ENCODE peak calls at places on chromosome 10, in ten cellular contexts. Q, Z, E, O, U, C, X, F, W and L are unnamed samples.
A peak's percentile ranks its signal among the peaks of the same experiment; 100 is the strongest.

GRCh38 chr10:24184455-24184854 is 24.5 kb upstream of the KIAA1217 start:
- DNase-seq in Q (no peak), Z (no peak), E (no peak), O (no peak), U (no peak), C (no peak), X (no peak), F (no peak), W (no peak), L (no peak)

GRCh38 chr10:24912214-24912613 is 40.2 kb downstream of the PRTFDC1 start:
- DNase-seq in Q (peak; percentile 44), Z (peak; percentile 50), E (no peak), O (no peak), U (no peak), C (no peak), X (no peak), F (no peak), W (no peak), L (no peak)

GRCh38 chr10:112835933-112836564 is 114.0 kb upstream of the TCF7L2 start:
- DNase-seq in Q (no peak), Z (no peak), E (no peak), O (no peak), U (peak; percentile 17), C (peak; percentile 39), X (no peak), F (no peak), W (no peak), L (no peak)

GRCh38 chr10:69800109-69800508 is 1.6 kb upstream of the COL13A1 start:
- DNase-seq in Q (peak; percentile 57), Z (peak; percentile 76), E (peak; percentile 74), O (peak; percentile 62), U (peak; percentile 37), C (no peak), X (peak; percentile 73), F (peak; percentile 42), W (peak; percentile 29), L (no peak)

GRCh38 chr10:77563638-77564270 is 73.9 kb downstream of the KCNMA1 start:
- DNase-seq in Q (no peak), Z (no peak), E (no peak), O (no peak), U (peak; percentile 31), C (no peak), X (no peak), F (no peak), W (no peak), L (no peak)

GRCh38 chr10:127552446-127552845 is 3.3 kb downstream of the NPS start:
- DNase-seq in Q (no peak), Z (no peak), E (no peak), O (no peak), U (no peak), C (no peak), X (no peak), F (no peak), W (no peak), L (no peak)

GRCh38 chr10:102302611-102303010 is 57.3 kb downstream of the GBF1 start:
- DNase-seq in Q (no peak), Z (peak; percentile 90), E (no peak), O (peak; percentile 54), U (no peak), C (no peak), X (no peak), F (no peak), W (no peak), L (no peak)

GRCh38 chr10:13440709-13441061 is 88.1 kb downstream of the BEND7 start:
- DNase-seq in Q (no peak), Z (no peak), E (peak; percentile 17), O (no peak), U (no peak), C (no peak), X (no peak), F (no peak), W (no peak), L (no peak)

GRCh38 chr10:112344261-112344660 is 29.7 kb upstream of the ACSL5 start:
- DNase-seq in Q (no peak), Z (no peak), E (no peak), O (no peak), U (no peak), C (no peak), X (no peak), F (no peak), W (no peak), L (no peak)

GRCh38 chr10:128835361-128835760 is 631.7 kb upstream of the MGMT start:
- DNase-seq in Q (no peak), Z (no peak), E (no peak), O (no peak), U (no peak), C (no peak), X (no peak), F (no peak), W (no peak), L (no peak)

GRCh38 chr10:45235823-45236222 is 79.6 kb downstream of the OR13A1 start:
- DNase-seq in Q (peak; percentile 10), Z (peak; percentile 75), E (no peak), O (no peak), U (no peak), C (no peak), X (no peak), F (no peak), W (no peak), L (no peak)

GRCh38 chr10:29023678-29024077 is 265.2 kb upstream of the LYZL1 start:
- DNase-seq in Q (peak; percentile 54), Z (peak; percentile 9), E (no peak), O (no peak), U (no peak), C (no peak), X (no peak), F (no peak), W (no peak), L (no peak)
- TF ChIP-seq CTCF in Q (no peak), Z (no peak), E (no peak), O (no peak), U (no peak), C (no peak), X (no peak), F (no peak), W (no peak), L (no peak)

GRCh38 chr10:11853468-11853867 is 30.3 kb downstream of the PROSER2 start:
- DNase-seq in Q (no peak), Z (no peak), E (no peak), O (no peak), U (no peak), C (no peak), X (no peak), F (no peak), W (no peak), L (no peak)
- TF ChIP-seq CTCF in Q (no peak), Z (peak; percentile 17), E (peak; percentile 73), O (peak; percentile 53), U (no peak), C (no peak), X (peak; percentile 20), F (no peak), W (no peak), L (no peak)

GRCh38 chr10:91137011-91137643 is 83.3 kb upstream of the PCGF5 start:
- DNase-seq in Q (no peak), Z (no peak), E (no peak), O (no peak), U (no peak), C (no peak), X (no peak), F (no peak), W (no peak), L (no peak)
- TF ChIP-seq CTCF in Q (no peak), Z (no peak), E (no peak), O (no peak), U (no peak), C (no peak), X (no peak), F (no peak), W (no peak), L (no peak)

DNA sequence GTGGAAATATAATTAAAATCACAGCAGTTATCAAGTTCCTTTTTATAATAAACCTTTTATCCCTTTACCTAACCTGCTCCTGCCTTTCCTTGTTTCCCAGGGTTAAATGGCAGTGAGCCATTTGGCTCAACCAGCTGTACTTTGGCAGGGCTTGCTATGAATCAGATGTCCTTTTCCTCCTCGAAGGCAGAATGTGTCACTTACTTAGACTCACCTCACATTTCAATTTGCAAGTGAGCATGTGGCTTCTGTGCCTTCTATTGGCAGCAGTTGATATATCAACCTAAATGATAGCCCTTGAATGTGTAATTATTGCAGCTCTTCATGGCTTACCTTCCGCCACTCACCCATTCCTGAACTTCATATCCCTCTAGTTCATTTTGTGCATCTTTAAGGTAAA is 301.7 kb downstream of the CSTF2T start:
- DNase-seq in Q (peak; percentile 84), Z (peak; percentile 89), E (no peak), O (peak; percentile 74), U (peak; percentile 80), C (peak; percentile 60), X (no peak), F (peak; percentile 74), W (no peak), L (no peak)
- TF ChIP-seq CTCF in Q (no peak), Z (peak; percentile 4), E (no peak), O (no peak), U (no peak), C (peak; percentile 11), X (no peak), F (no peak), W (no peak), L (no peak)

GRCh38 chr10:80290474-80291220 is 1.2 kb upstream of the MAT1A start:
- DNase-seq in Q (no peak), Z (no peak), E (no peak), O (no peak), U (no peak), C (no peak), X (no peak), F (no peak), W (no peak), L (no peak)

GRCh38 chr10:80284522-80284921 is 4.9 kb downstream of the MAT1A start:
- DNase-seq in Q (no peak), Z (no peak), E (no peak), O (no peak), U (no peak), C (no peak), X (no peak), F (no peak), W (no peak), L (no peak)

GRCh38 chr10:80288849-80289248 is 609 bp downstream of the MAT1A start:
- DNase-seq in Q (no peak), Z (no peak), E (no peak), O (no peak), U (no peak), C (no peak), X (no peak), F (no peak), W (no peak), L (no peak)

GRCh38 chr10:80292607-80293239 is 3.3 kb upstream of the MAT1A start:
- DNase-seq in Q (no peak), Z (no peak), E (no peak), O (no peak), U (no peak), C (no peak), X (no peak), F (no peak), W (no peak), L (no peak)

GRCh38 chr10:80289451-80290287 is at the start of gene MAT1A:
- DNase-seq in Q (no peak), Z (peak; percentile 3), E (no peak), O (peak; percentile 11), U (peak; percentile 77), C (no peak), X (no peak), F (no peak), W (peak; percentile 58), L (no peak)
- TF ChIP-seq CTCF in Q (peak; percentile 10), Z (no peak), E (peak; percentile 54), O (peak; percentile 8), U (peak; percentile 47), C (no peak), X (no peak), F (no peak), W (no peak), L (no peak)

GRCh38 chr10:60141916-60142559 is 235.7 kb upstream of the CCDC6 start:
- DNase-seq in Q (no peak), Z (no peak), E (no peak), O (no peak), U (no peak), C (no peak), X (no peak), F (no peak), W (no peak), L (no peak)
- TF ChIP-seq CTCF in Q (no peak), Z (no peak), E (peak; percentile 25), O (no peak), U (no peak), C (no peak), X (no peak), F (no peak), W (no peak), L (no peak)